ENCODE peak calls at places on chromosomes 5 and 9, in five cellular contexts. J is endodermal cell, L is thoracic aorta, U is adipocyte, E is mucosa of descending colon. X is an unnamed sample.

GRCh38 chr5:56814361-56814962 is 887 bp upstream of the MAP3K1 start:
- DNase-seq in J (peak), L (no peak), U (peak), E (peak), X (peak)

GRCh38 chr5:160369990-160370712 is at the start of gene C1QTNF2:
- DNase-seq in J (peak), L (no peak), U (peak), E (peak), X (peak)

GRCh38 chr5:143065185-143065584 is 295.0 kb downstream of the ARHGAP26 start:
- DNase-seq in J (no peak), L (no peak), U (peak), E (no peak), X (no peak)

GRCh38 chr5:39541920-39542319 is 117.1 kb upstream of the DAB2 start:
- DNase-seq in J (no peak), L (no peak), U (no peak), E (no peak), X (no peak)

GRCh38 chr9:137878146-137878941 is 762 bp downstream of the CACNA1B start:
- DNase-seq in J (peak), L (no peak), U (peak), E (no peak), X (peak)

GRCh38 chr9:127535396-127535795 is 76.7 kb upstream of the STXBP1 start:
- DNase-seq in J (no peak), L (no peak), U (no peak), E (no peak), X (no peak)

GRCh38 chr9:19162956-19163355 is 35.7 kb upstream of the PLIN2 start:
- DNase-seq in J (no peak), L (no peak), U (no peak), E (no peak), X (peak)

GRCh38 chr5:173330151-173330855 is 2.1 kb upstream of the STC2 start:
- DNase-seq in J (peak), L (no peak), U (no peak), E (no peak), X (no peak)

GRCh38 chr9:120445974-120446373 is 134.0 kb downstream of the CDK5RAP2 start:
- DNase-seq in J (no peak), L (no peak), U (no peak), E (no peak), X (no peak)

GRCh38 chr5:5179079-5179478 is 38.9 kb downstream of the ADAMTS16 start:
- DNase-seq in J (peak), L (no peak), U (no peak), E (no peak), X (no peak)

GRCh38 chr9:99027414-99027813 is 77.5 kb upstream of the TGFBR1 start:
- DNase-seq in J (peak), L (no peak), U (no peak), E (no peak), X (no peak)

GRCh38 chr9:95876595-95876994 is 1.1 kb downstream of the ERCC6L2 start:
- DNase-seq in J (no peak), L (no peak), U (peak), E (no peak), X (no peak)

GRCh38 chr5:100668511-100668910 is 133.3 kb downstream of the FAM174A start:
- DNase-seq in J (no peak), L (no peak), U (no peak), E (no peak), X (no peak)

GRCh38 chr5:151739939-151740335 is 18.5 kb downstream of the ATOX1 start:
- DNase-seq in J (no peak), L (no peak), U (peak), E (no peak), X (no peak)

GRCh38 chr5:166582416-166582815 is 1709.0 kb upstream of the WWC1 start:
- DNase-seq in J (no peak), L (no peak), U (no peak), E (no peak), X (no peak)

GRCh38 chr5:98605010-98605425 is 168.4 kb upstream of the RGMB start:
- DNase-seq in J (peak), L (no peak), U (peak), E (no peak), X (no peak)

GRCh38 chr5:101943784-101944183 is 352.3 kb downstream of the SLCO4C1 start:
- DNase-seq in J (no peak), L (no peak), U (no peak), E (no peak), X (no peak)

GRCh38 chr5:16666861-16667481 is 50.2 kb upstream of the RETREG1 start:
- DNase-seq in J (peak), L (no peak), U (peak), E (no peak), X (no peak)

GRCh38 chr9:2722715-2723114 is 5.4 kb downstream of the KCNV2 start:
- DNase-seq in J (no peak), L (no peak), U (peak), E (no peak), X (no peak)

GRCh38 chr5:102421647-102422046 is 77.2 kb downstream of the SLCO6A1 start:
- DNase-seq in J (no peak), L (no peak), U (no peak), E (no peak), X (no peak)

GRCh38 chr5:146662229-146662628 is 146.2 kb upstream of the GPR151 start:
- DNase-seq in J (no peak), L (no peak), U (peak), E (no peak), X (no peak)

GRCh38 chr5:78591227-78591626 is 57.3 kb downstream of the LHFPL2 start:
- DNase-seq in J (no peak), L (no peak), U (peak), E (no peak), X (no peak)

GRCh38 chr9:37511006-37511714 is 25.4 kb downstream of the POLR1E start:
- DNase-seq in J (peak), L (no peak), U (no peak), E (no peak), X (no peak)

GRCh38 chr9:91285729-91286353 is 75.9 kb downstream of the AUH start:
- DNase-seq in J (no peak), L (no peak), U (no peak), E (no peak), X (no peak)

GRCh38 chr5:177402271-177403043 is 2.0 kb upstream of the PFN3 start:
- DNase-seq in J (peak), L (no peak), U (peak), E (peak), X (peak)

GRCh38 chr5:167770461-167770860 is 521.0 kb upstream of the WWC1 start:
- DNase-seq in J (no peak), L (no peak), U (peak), E (no peak), X (no peak)

GRCh38 chr9:137275937-137276756 is 1.4 kb upstream of the TOR4A start:
- DNase-seq in J (peak), L (no peak), U (no peak), E (peak), X (no peak)

GRCh38 chr9:128911529-128912035 is 9.2 kb upstream of the PHYHD1 start:
- DNase-seq in J (peak), L (peak), U (peak), E (no peak), X (no peak)

GRCh38 chr9:93096131-93096802 is at the start of gene CARD19:
- DNase-seq in J (peak), L (no peak), U (peak), E (peak), X (no peak)

GRCh38 chr5:104189909-104190308 is 627.3 kb upstream of the NUDT12 start:
- DNase-seq in J (no peak), L (no peak), U (peak), E (no peak), X (no peak)

GRCh38 chr5:172789687-172790495 is 18.9 kb upstream of the DUSP1 start:
- DNase-seq in J (peak), L (no peak), U (peak), E (no peak), X (no peak)

GRCh38 chr9:133571896-133572595 is 37.1 kb downstream of the FAM163B start:
- DNase-seq in J (no peak), L (no peak), U (no peak), E (no peak), X (no peak)

GRCh38 chr5:169435506-169436230 is 134.7 kb upstream of the SLIT3 start:
- DNase-seq in J (no peak), L (no peak), U (no peak), E (no peak), X (no peak)

GRCh38 chr5:72955143-72955767 is 586 bp upstream of the FCHO2 start:
- DNase-seq in J (peak), L (no peak), U (no peak), E (peak), X (peak)

GRCh38 chr5:1555011-1555807 is 31.4 kb upstream of the LPCAT1 start:
- DNase-seq in J (no peak), L (no peak), U (peak), E (no peak), X (peak)

GRCh38 chr9:131390990-131391389 is 2.9 kb upstream of the PRRC2B start:
- DNase-seq in J (no peak), L (no peak), U (no peak), E (no peak), X (no peak)

GRCh38 chr9:86282979-86283535 is 719 bp upstream of the ISCA1 start:
- DNase-seq in J (no peak), L (peak), U (peak), E (no peak), X (no peak)

DNA sequence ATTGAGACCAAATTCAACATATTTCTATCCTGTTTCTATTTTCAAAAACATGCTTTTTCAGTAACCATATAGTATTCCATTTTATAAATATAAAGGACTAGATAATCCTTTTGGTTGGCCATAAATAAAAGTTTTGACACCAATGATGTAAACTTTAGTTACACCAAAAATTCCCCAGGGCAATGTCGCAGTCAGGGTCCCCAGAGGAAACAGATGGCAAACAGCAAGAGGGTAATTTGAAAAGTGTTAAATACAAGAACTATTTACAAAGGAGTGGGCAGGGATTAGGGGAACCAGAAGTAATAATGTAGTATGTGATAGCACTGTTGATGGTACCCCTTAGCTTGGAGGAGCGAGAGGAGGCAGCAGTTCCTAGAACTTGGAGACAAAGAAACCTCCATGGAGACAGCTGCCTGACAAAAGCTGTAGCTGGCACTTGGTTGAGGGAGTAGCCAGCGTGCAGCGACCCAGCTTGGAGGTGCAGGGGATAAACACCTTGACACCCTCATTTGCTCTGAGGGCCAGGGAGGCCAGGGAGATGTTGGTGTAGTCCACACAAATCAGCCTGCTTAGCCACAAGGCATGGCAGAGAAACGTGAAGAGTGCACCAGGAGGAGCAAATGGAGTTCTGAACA is 18.3 kb upstream of the MSANTD3 start:
- DNase-seq in J (no peak), L (no peak), U (no peak), E (no peak), X (no peak)
- H3K4me3 ChIP-seq in J (no peak), L (no peak), U (no peak), E (no peak), X (no peak)

GRCh38 chr5:10334830-10335229 is 18.7 kb upstream of the MARCHF6 start:
- DNase-seq in J (peak), L (no peak), U (no peak), E (no peak), X (no peak)
- H3K4me3 ChIP-seq in J (no peak), L (no peak), U (no peak), E (no peak), X (no peak)

GRCh38 chr5:36242534-36243144 is 914 bp upstream of the NADK2 start:
- DNase-seq in J (no peak), L (no peak), U (no peak), E (peak), X (peak)

GRCh38 chr5:36244076-36244475 is 2.4 kb upstream of the NADK2 start:
- DNase-seq in J (no peak), L (no peak), U (no peak), E (no peak), X (no peak)

GRCh38 chr5:36241636-36242533 is at the start of gene NADK2:
- DNase-seq in J (peak), L (peak), U (peak), E (peak), X (peak)

GRCh38 chr5:36246011-36246410 is 4.3 kb upstream of the NADK2 start:
- DNase-seq in J (no peak), L (no peak), U (no peak), E (no peak), X (no peak)

DNA sequence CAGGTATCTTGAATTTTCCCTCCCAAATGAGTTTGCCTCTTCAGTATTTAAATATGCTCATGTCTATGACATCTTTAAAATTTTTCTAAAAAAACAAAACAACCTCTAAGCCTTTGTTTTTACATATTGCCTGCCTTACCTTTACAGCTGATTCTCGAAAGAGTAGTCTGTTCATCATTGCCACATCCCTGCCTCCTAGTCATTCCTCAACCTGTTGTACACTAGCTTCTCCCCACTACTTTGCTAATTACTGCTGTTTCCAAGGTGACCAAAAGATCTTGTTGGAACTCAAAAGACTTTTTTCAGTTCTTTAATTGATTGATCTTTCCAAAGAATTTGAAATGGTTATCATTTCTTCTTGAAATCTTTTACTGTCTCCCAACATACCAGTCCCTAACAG is 1.9 kb upstream of the NADK2 start:
- DNase-seq in J (no peak), L (no peak), U (no peak), E (no peak), X (no peak)
- H3K4me3 ChIP-seq in J (no peak), L (no peak), U (no peak), E (no peak), X (no peak)

DNA sequence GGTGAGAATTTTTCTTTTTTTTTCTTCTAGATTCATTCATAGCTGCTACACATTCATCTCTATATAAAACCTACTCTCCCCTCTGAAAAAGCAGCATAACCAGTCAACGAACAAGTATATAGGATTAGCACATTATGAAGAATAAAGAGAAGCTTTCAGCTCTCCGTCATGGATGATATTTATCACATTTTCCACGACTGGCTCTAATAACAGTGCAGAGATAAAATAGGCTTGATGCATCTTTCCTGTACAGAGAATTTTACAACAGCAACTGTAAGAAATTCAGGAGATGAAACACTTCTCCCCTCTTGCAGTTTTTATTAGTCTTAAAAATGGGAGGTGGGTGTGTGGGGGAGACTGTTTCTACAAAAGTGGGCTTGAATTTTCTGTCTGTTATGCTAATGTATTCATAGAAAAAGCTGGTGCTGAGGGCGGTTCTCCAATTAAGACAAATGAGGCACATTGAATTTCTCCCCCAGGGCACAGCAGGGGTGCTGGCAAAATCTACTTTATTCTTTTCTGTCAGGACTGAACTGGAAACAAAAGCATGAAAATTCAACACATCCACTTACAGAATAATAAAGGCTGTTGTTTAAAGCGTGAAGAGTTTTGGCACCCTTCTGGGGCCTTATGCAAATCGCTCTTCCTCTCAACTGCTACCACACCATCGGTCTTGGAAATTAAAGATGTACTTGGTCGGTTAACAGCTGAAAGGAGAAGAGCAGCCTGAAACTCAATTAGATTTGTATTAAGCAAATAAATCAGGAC is 233.9 kb upstream of the ZNF608 start:
- DNase-seq in J (peak), L (no peak), U (no peak), E (no peak), X (no peak)
- H3K4me3 ChIP-seq in J (no peak), L (no peak), U (no peak), E (no peak), X (no peak)

GRCh38 chr9:35962126-35962906 is 4.4 kb upstream of the OR2S2 start:
- DNase-seq in J (peak), L (no peak), U (peak), E (no peak), X (no peak)
- H3K4me3 ChIP-seq in J (no peak), L (no peak), U (peak), E (no peak), X (no peak)

X was measured in pancreas.